ENCODE peak calls at places on chromosomes 11 and 22, in six cellular contexts. B is mammary epithelial cell, Q is PC-9, U is K562, X is fibroblast of lung, A is H1. O is an unnamed sample.

GRCh38 chr22:40035351-40035750 is 40.6 kb downstream of the FAM83F start:
- DNase-seq in B (no peak), Q (no peak), U (no peak), X (no peak), A (no peak), O (no peak)

GRCh38 chr11:126282742-126283591 is at the start of gene TIRAP:
- DNase-seq in B (peak), Q (peak), U (peak), X (peak), A (no peak), O (peak)

GRCh38 chr11:45805305-45806071 is 539 bp downstream of the SLC35C1 start:
- DNase-seq in B (peak), Q (peak), U (peak), X (peak), A (no peak), O (no peak)

GRCh38 chr11:17768547-17768946 is 34.0 kb downstream of the KCNC1 start:
- DNase-seq in B (no peak), Q (no peak), U (no peak), X (no peak), A (no peak), O (no peak)

GRCh38 chr11:78613053-78613813 is 38.6 kb upstream of the NARS2 start:
- DNase-seq in B (no peak), Q (peak), U (no peak), X (no peak), A (no peak), O (no peak)

GRCh38 chr11:64518928-64519327 is 72.1 kb upstream of the SLC22A12 start:
- DNase-seq in B (no peak), Q (no peak), U (no peak), X (no peak), A (no peak), O (no peak)

GRCh38 chr11:45275823-45276222 is 10.3 kb downstream of the SYT13 start:
- DNase-seq in B (peak), Q (no peak), U (no peak), X (peak), A (no peak), O (no peak)

GRCh38 chr22:44797181-44797720 is 44.9 kb downstream of the ARHGAP8 start:
- DNase-seq in B (no peak), Q (no peak), U (no peak), X (no peak), A (no peak), O (no peak)

GRCh38 chr11:11280826-11281225 is 72.2 kb downstream of the CSNK2A3 start:
- DNase-seq in B (no peak), Q (no peak), U (no peak), X (no peak), A (no peak), O (no peak)

GRCh38 chr11:119641991-119642745 is 86.8 kb downstream of the NECTIN1 start:
- DNase-seq in B (peak), Q (no peak), U (peak), X (peak), A (no peak), O (peak)

GRCh38 chr11:134654161-134654915 is 242.3 kb upstream of the B3GAT1 start:
- DNase-seq in B (no peak), Q (no peak), U (no peak), X (no peak), A (no peak), O (peak)

GRCh38 chr11:124070906-124071621 is 29.9 kb upstream of the OR10G7 start:
- DNase-seq in B (peak), Q (no peak), U (peak), X (peak), A (peak), O (peak)

GRCh38 chr11:12418019-12418611 is 40.7 kb downstream of the PARVA start:
- DNase-seq in B (peak), Q (no peak), U (no peak), X (peak), A (no peak), O (no peak)

GRCh38 chr11:35126000-35126878 is 12.7 kb upstream of the CD44 start:
- DNase-seq in B (no peak), Q (no peak), U (no peak), X (no peak), A (no peak), O (no peak)

GRCh38 chr11:108511851-108512474 is 13.8 kb upstream of the POGLUT3 start:
- DNase-seq in B (peak), Q (no peak), U (no peak), X (peak), A (no peak), O (no peak)

GRCh38 chr11:64570341-64570740 is 20.7 kb upstream of the SLC22A12 start:
- DNase-seq in B (no peak), Q (no peak), U (no peak), X (no peak), A (no peak), O (no peak)

GRCh38 chr11:13962198-13962561 is 343 bp upstream of the SPON1 start:
- DNase-seq in B (no peak), Q (no peak), U (no peak), X (no peak), A (no peak), O (no peak)

GRCh38 chr11:13964771-13965074 is 2.2 kb downstream of the SPON1 start:
- DNase-seq in B (no peak), Q (no peak), U (no peak), X (no peak), A (no peak), O (no peak)

GRCh38 chr11:13963949-13964770 is 1.6 kb downstream of the SPON1 start:
- DNase-seq in B (no peak), Q (no peak), U (no peak), X (no peak), A (no peak), O (no peak)

GRCh38 chr11:13962562-13963168 is at the start of gene SPON1:
- DNase-seq in B (peak), Q (no peak), U (no peak), X (peak), A (no peak), O (no peak)

GRCh38 chr11:13963169-13963948 is 836 bp downstream of the SPON1 start:
- DNase-seq in B (no peak), Q (no peak), U (no peak), X (peak), A (no peak), O (no peak)
- H3K4me3 ChIP-seq in B (no peak), Q (no peak), U (no peak), X (peak), A (peak), O (no peak)

GRCh38 chr11:62547691-62548281 is 1.2 kb upstream of the AHNAK start:
- DNase-seq in B (peak), Q (no peak), U (no peak), X (no peak), A (no peak), O (no peak)
- TF ChIP-seq EZH2 in B (no peak), Q (no peak), U (no peak), X (no peak), A (no peak), O (no peak)

DNA sequence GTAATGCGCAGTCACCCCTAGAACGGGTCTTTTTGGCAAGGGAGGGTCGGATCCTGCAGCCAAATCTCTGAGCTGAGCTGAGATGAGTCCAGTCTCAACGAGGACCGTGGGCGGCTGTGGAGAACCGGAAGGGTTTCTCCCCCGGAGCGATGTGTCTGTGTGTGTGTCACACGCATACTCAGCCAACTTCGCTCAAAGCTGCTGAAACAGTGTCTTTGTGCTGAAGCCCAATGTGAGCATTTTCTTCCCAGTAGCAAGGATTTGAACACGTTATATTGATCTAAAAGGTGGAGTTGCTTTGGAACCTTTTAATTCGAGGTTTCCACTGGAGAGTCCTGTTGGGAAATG is 1.4 kb upstream of the CELSR1 start:
- DNase-seq in B (peak), Q (peak), U (no peak), X (no peak), A (no peak), O (no peak)
- H3K27ac ChIP-seq in B (peak), Q (peak), U (no peak), X (no peak), A (no peak), O (no peak)

DNA sequence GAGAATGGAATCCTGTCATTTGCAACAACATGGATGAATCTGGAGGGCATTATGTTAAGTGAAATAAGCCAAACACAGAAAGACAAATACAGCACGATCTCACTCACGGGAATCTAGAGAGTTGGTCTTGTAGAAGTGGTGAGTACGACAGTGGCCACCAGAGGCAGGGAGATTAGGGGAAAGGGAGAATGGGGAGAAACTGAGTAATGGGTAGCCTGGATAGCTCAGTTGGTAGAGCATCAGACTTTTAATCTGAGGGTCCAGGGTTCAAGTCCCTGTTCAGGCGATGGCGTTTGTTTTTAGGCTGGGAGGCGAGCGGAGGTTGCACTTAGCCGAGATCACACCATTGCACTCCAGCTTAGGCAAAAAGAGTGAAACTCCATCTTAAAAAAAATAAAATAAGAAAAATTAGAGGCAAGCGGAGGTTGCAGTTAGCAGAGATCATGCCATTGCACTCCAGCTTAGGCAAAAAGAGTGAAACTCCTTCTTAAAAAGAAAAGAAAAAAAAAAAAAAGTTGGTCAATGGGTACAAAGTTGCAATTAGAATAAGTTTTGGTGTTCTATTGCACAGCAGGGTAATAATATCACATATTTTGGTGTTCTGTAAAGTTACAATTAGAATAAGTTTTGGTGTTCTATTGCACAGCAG is 95.7 kb upstream of the UBASH3B start:
- DNase-seq in B (peak), Q (peak), U (no peak), X (peak), A (peak), O (no peak)
- H3K4me3 ChIP-seq in B (no peak), Q (peak), U (peak), X (no peak), A (peak), O (no peak)